ENCODE peak calls at places on chromosomes 4 and X, in four cellular contexts. I, P, D and Y are unnamed samples.

GRCh38 chr4:121278811-121279368 is 101.9 kb downstream of the QRFPR start:
- DNase-seq in I (no peak), P (peak), D (no peak), Y (no peak)

GRCh38 chr4:94913316-94913715 is 155.6 kb downstream of the BMPR1B start:
- DNase-seq in I (no peak), P (no peak), D (no peak), Y (no peak)

GRCh38 chr4:10267066-10267465 is 150.5 kb upstream of the WDR1 start:
- DNase-seq in I (no peak), P (no peak), D (peak), Y (no peak)

GRCh38 chr4:185304944-185305690 is 90.6 kb downstream of the LRP2BP start:
- DNase-seq in I (no peak), P (peak), D (peak), Y (peak)

GRCh38 chr4:178448372-178449040 is 1006.3 kb upstream of the AGA start:
- DNase-seq in I (no peak), P (no peak), D (no peak), Y (no peak)

GRCh38 chrX:32045149-32045548 is 973.3 kb upstream of the FTHL17 start:
- DNase-seq in I (no peak), P (no peak), D (no peak), Y (no peak)

GRCh38 chr4:111937368-111937767 is 207.9 kb upstream of the FAM241A start:
- DNase-seq in I (no peak), P (peak), D (peak), Y (no peak)

GRCh38 chrX:49103637-49104036 is 19.9 kb downstream of the GPKOW start:
- DNase-seq in I (no peak), P (no peak), D (no peak), Y (no peak)

GRCh38 chr4:185634066-185634652 is 98.9 kb upstream of the PDLIM3 start:
- DNase-seq in I (no peak), P (peak), D (no peak), Y (no peak)

GRCh38 chr4:73770917-73771316 is 30.5 kb downstream of the CXCL8 start:
- DNase-seq in I (no peak), P (no peak), D (no peak), Y (no peak)

GRCh38 chr4:162409048-162409447 is 245.2 kb upstream of the FSTL5 start:
- DNase-seq in I (no peak), P (no peak), D (no peak), Y (no peak)

GRCh38 chr4:158020175-158020574 is 152.7 kb downstream of the GASK1B start:
- DNase-seq in I (no peak), P (peak), D (peak), Y (peak)

GRCh38 chr4:101191302-101192098 is 155.8 kb downstream of the PPP3CA start:
- DNase-seq in I (peak), P (peak), D (no peak), Y (peak)

GRCh38 chr4:172202480-172203076 is 389.4 kb downstream of the GALNTL6 start:
- DNase-seq in I (no peak), P (peak), D (peak), Y (peak)

GRCh38 chr4:1337376-1337831 is 9.6 kb upstream of the UVSSA start:
- DNase-seq in I (no peak), P (no peak), D (no peak), Y (no peak)

GRCh38 chr4:73868206-73869129 is 725 bp upstream of the CXCL1 start:
- DNase-seq in I (no peak), P (peak), D (peak), Y (peak)

GRCh38 chr4:12293906-12294525 is 865.3 kb upstream of the HS3ST1 start:
- DNase-seq in I (no peak), P (no peak), D (no peak), Y (no peak)

GRCh38 chr4:98641393-98641792 is 17.0 kb downstream of the TSPAN5 start:
- DNase-seq in I (no peak), P (no peak), D (no peak), Y (no peak)

GRCh38 chr4:93776386-93777080 is 52.0 kb upstream of the ATOH1 start:
- DNase-seq in I (no peak), P (peak), D (peak), Y (peak)

GRCh38 chrX:56314334-56314733 is 82.2 kb downstream of the KLF8 start:
- DNase-seq in I (no peak), P (no peak), D (peak), Y (no peak)

GRCh38 chrX:21153503-21153902 is 220.7 kb upstream of the CNKSR2 start:
- DNase-seq in I (no peak), P (peak), D (peak), Y (no peak)

GRCh38 chr4:94304365-94304971 is 38.2 kb downstream of the HPGDS start:
- DNase-seq in I (no peak), P (peak), D (peak), Y (peak)

GRCh38 chr4:6550821-6551220 is 24.2 kb upstream of the MAN2B2 start:
- DNase-seq in I (no peak), P (no peak), D (no peak), Y (no peak)

GRCh38 chr4:1331591-1332353 is 15.2 kb upstream of the UVSSA start:
- DNase-seq in I (no peak), P (no peak), D (no peak), Y (no peak)

GRCh38 chrX:102697506-102697905 is 14.7 kb upstream of the GPRASP2 start:
- DNase-seq in I (no peak), P (peak), D (no peak), Y (peak)

GRCh38 chr4:23038626-23039245 is 346.0 kb downstream of the GBA3 start:
- DNase-seq in I (no peak), P (no peak), D (no peak), Y (no peak)

GRCh38 chrX:134625315-134625718 is 33.0 kb downstream of the PLAC1 start:
- DNase-seq in I (peak), P (peak), D (no peak), Y (peak)

GRCh38 chr4:86603486-86603885 is 9.4 kb downstream of the PTPN13 start:
- DNase-seq in I (no peak), P (no peak), D (no peak), Y (no peak)

GRCh38 chr4:139227729-139228404 is 50.8 kb upstream of the ELF2 start:
- DNase-seq in I (no peak), P (no peak), D (peak), Y (no peak)

GRCh38 chr4:183360161-183360919 is 38.1 kb upstream of the CLDN24 start:
- DNase-seq in I (no peak), P (peak), D (peak), Y (peak)

GRCh38 chr4:13546855-13547562 is 2.7 kb upstream of the NKX3-2 start:
- DNase-seq in I (no peak), P (no peak), D (peak), Y (no peak)

GRCh38 chr4:122827899-122828601 is 1.4 kb downstream of the FGF2 start:
- DNase-seq in I (no peak), P (peak), D (peak), Y (peak)

GRCh38 chr4:137394000-137394399 is 138.3 kb downstream of the PCDH18 start:
- DNase-seq in I (no peak), P (peak), D (no peak), Y (peak)

GRCh38 chr4:158821228-158822009 is 52.6 kb downstream of the FNIP2 start:
- DNase-seq in I (no peak), P (no peak), D (no peak), Y (peak)

GRCh38 chr4:47010347-47011188 is 17.2 kb upstream of the GABRA4 start:
- DNase-seq in I (no peak), P (no peak), D (no peak), Y (no peak)

GRCh38 chrX:153641575-153642312 is 5.3 kb upstream of the DUSP9 start:
- DNase-seq in I (no peak), P (no peak), D (no peak), Y (no peak)

GRCh38 chrX:153643431-153644351 is 3.3 kb upstream of the DUSP9 start:
- DNase-seq in I (no peak), P (no peak), D (peak), Y (peak)

GRCh38 chrX:153642313-153642654 is 4.7 kb upstream of the DUSP9 start:
- DNase-seq in I (no peak), P (no peak), D (no peak), Y (no peak)

GRCh38 chrX:153644356-153645125 is 2.5 kb upstream of the DUSP9 start:
- DNase-seq in I (no peak), P (no peak), D (no peak), Y (peak)

GRCh38 chrX:153642655-153643430 is 4.2 kb upstream of the DUSP9 start:
- DNase-seq in I (no peak), P (no peak), D (no peak), Y (no peak)
- H3K4me3 ChIP-seq in I (no peak), P (no peak), D (no peak), Y (no peak)

GRCh38 chr4:83644677-83645639 is 109.0 kb downstream of the GPAT3 start:
- DNase-seq in I (no peak), P (peak), D (peak), Y (peak)

GRCh38 chr4:83643036-83643435 is 107.1 kb downstream of the GPAT3 start:
- DNase-seq in I (no peak), P (no peak), D (no peak), Y (no peak)

GRCh38 chr4:83636930-83637329 is 101.0 kb downstream of the GPAT3 start:
- DNase-seq in I (no peak), P (no peak), D (no peak), Y (no peak)

DNA sequence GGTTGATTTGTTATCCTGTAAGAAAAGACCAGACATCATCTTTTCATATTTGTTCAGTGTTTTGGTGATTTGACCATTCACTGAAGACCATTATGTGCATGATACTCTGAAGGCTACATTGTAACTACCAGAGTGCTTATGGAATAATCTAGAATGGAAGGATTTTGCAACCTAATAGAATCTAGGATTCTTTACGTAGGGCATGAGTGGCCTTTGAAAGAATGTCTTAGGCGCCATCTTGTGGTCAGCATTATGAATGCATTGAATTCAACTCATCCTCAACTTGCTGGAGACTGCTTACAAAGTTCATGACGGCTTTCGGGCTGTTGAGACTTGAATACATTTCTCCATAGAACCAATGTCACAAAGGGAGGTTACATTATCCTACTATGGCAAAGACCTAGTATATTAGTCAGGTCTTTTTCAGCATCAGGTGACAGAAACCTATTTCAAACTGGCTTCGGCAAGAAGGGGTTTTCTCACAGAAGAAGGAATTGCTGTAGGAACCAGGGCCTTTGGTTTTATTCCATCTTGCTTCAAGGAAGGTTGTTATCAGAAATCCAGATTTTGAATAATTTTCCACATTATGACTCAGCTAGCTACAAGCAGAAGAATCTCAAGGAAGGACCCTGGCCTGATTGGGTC is 104.1 kb downstream of the GPAT3 start:
- DNase-seq in I (no peak), P (peak), D (peak), Y (peak)
- TF ChIP-seq CTCF in I (peak), P (peak), D (peak), Y (peak)

DNA sequence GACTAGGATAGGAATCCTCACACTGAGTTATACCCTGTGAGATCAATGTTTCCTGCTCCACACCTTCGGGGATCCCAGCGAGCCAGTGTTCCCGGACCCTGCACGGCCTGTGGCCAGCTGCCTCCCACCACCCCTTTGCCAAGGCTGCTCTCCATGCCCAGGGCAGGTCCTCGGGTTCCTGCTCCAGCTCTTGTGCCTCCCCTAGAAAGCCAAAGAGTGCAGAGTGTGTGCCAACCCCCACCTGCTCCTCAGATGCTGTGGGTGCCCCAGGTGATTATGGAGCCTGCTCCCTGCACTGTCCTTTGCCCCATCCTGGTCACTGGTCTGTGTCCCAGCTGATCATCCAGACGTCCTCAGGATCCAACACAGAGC is 246.4 kb downstream of the AFAP1 start:
- DNase-seq in I (no peak), P (no peak), D (no peak), Y (no peak)
- H3K4me3 ChIP-seq in I (no peak), P (no peak), D (no peak), Y (no peak)

DNA sequence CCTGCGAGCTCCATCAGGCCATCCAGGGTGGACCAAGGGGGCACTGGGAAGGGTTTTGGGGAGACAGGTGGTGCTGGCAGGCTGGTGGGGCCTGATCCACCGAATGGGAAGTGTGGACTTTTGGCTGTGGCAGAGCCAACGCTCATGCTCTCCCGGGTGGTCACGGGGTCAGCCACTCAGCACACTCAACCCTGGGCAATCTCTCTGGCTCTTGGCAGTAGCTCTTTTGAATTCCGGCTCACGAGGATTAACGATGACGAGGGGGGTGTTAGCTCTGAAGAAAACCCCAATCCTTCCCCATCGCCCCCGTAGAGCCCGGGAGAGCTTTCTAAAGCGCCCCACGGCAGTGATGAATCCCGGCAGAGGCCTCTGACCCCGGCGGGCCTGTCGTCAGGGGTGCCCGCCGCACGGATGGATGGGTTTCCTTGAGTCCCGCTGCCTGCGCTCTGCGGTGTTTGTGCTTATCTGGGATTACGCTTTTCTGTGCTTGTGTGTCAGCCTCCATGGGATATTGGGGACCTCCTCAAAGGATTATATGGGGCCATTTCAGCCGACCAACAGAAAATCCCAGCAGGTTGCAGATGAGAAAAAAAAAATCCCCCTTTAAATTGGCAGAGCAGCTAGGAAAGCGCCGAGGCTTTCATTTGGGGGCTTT is 156.8 kb upstream of the PSAPL1 start:
- DNase-seq in I (no peak), P (no peak), D (no peak), Y (no peak)
- TF ChIP-seq CTCF in I (no peak), P (no peak), D (no peak), Y (no peak)